ENCODE peak calls at places on chromosomes 5 and 9, in eight cellular contexts. U, P, Y, I, K, G, O and D are unnamed samples.

GRCh38 chr5:112189328-112189840 is 229.7 kb downstream of the EPB41L4A start:
- DNase-seq in U (no peak), P (no peak), Y (no peak), I (no peak), K (no peak), G (no peak), O (no peak), D (no peak)

GRCh38 chr9:96048954-96049831 is 173.7 kb downstream of the ERCC6L2 start:
- DNase-seq in U (no peak), P (no peak), Y (no peak), I (peak; percentile 87), K (peak; percentile 96), G (no peak), O (peak; percentile 67), D (peak; percentile 57)

GRCh38 chr5:77644443-77645157 is 6.1 kb upstream of the OTP start:
- DNase-seq in U (no peak), P (no peak), Y (no peak), I (no peak), K (no peak), G (no peak), O (no peak), D (no peak)

GRCh38 chr5:32708949-32709348 is 2.2 kb upstream of the NPR3 start:
- DNase-seq in U (no peak), P (no peak), Y (no peak), I (peak; percentile 56), K (no peak), G (no peak), O (no peak), D (no peak)

GRCh38 chr9:104817437-104817836 is 53.5 kb downstream of the NIPSNAP3B start:
- DNase-seq in U (no peak), P (no peak), Y (no peak), I (no peak), K (no peak), G (no peak), O (no peak), D (no peak)

GRCh38 chr9:134352247-134352933 is 26.1 kb downstream of the RXRA start:
- DNase-seq in U (no peak), P (no peak), Y (no peak), I (no peak), K (no peak), G (no peak), O (no peak), D (no peak)

GRCh38 chr5:135333737-135334515 is 65.1 kb downstream of the MACROH2A1 start:
- DNase-seq in U (no peak), P (no peak), Y (peak; percentile 40), I (peak; percentile 76), K (no peak), G (no peak), O (no peak), D (no peak)

GRCh38 chr9:134663753-134664415 is 22.3 kb downstream of the COL5A1 start:
- DNase-seq in U (no peak), P (no peak), Y (no peak), I (peak; percentile 65), K (no peak), G (no peak), O (no peak), D (no peak)

GRCh38 chr5:98935206-98935605 is 6.4 kb upstream of the CHD1 start:
- DNase-seq in U (no peak), P (no peak), Y (no peak), I (no peak), K (no peak), G (no peak), O (no peak), D (no peak)

GRCh38 chr5:2742921-2743679 is 8.4 kb downstream of the IRX2 start:
- DNase-seq in U (no peak), P (no peak), Y (no peak), I (no peak), K (no peak), G (no peak), O (no peak), D (no peak)

GRCh38 chr9:87685871-87686519 is 39.9 kb upstream of the CTSL start:
- DNase-seq in U (no peak), P (no peak), Y (peak; percentile 27), I (no peak), K (no peak), G (no peak), O (no peak), D (no peak)

GRCh38 chr9:109640232-109641078 is 139.5 kb upstream of the PALM2AKAP2 start:
- DNase-seq in U (peak; percentile 18), P (no peak), Y (peak; percentile 22), I (peak; percentile 65), K (peak; percentile 36), G (peak; percentile 15), O (peak; percentile 68), D (no peak)

GRCh38 chr9:136726631-136727191 is 14.3 kb downstream of the DIPK1B start:
- DNase-seq in U (no peak), P (no peak), Y (peak; percentile 31), I (no peak), K (no peak), G (no peak), O (no peak), D (no peak)

GRCh38 chr9:18493361-18494015 is 19.5 kb downstream of the ADAMTSL1 start:
- DNase-seq in U (no peak), P (no peak), Y (peak; percentile 45), I (no peak), K (no peak), G (no peak), O (no peak), D (no peak)

GRCh38 chr5:148913985-148914421 is 87.6 kb downstream of the ADRB2 start:
- DNase-seq in U (no peak), P (no peak), Y (peak; percentile 87), I (no peak), K (no peak), G (no peak), O (no peak), D (no peak)

GRCh38 chr9:99103909-99104458 is 929 bp upstream of the TGFBR1 start:
- DNase-seq in U (no peak), P (no peak), Y (peak; percentile 61), I (no peak), K (no peak), G (peak; percentile 55), O (peak; percentile 83), D (peak; percentile 40)

GRCh38 chr5:171577940-171578856 is 158.8 kb downstream of the FGF18 start:
- DNase-seq in U (no peak), P (no peak), Y (no peak), I (peak; percentile 78), K (no peak), G (peak; percentile 38), O (no peak), D (peak; percentile 57)

DNA sequence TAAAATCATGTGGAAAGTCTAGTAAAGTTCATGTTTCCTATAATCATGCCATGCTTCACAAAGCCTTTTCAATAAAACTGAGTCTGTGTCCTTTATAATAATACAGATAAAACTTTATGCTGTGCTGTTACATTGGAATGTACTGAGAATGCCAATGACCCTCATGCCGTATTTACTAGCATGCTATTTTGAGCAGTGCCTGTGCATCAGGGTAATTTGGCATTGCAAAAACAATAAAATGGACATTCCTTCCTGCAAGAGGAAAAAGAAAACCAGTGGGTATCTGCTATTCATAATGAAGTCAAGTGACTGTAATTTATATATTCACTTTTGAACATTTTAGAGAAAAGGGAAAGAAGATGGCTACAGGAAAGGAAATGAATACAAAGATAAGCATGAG is 159.0 kb downstream of the PBX3 start:
- DNase-seq in U (no peak), P (no peak), Y (peak; percentile 54), I (no peak), K (no peak), G (no peak), O (no peak), D (no peak)
- H3K4me1 ChIP-seq in U (peaks cover 9% of the 10 kb centered on the region), P (no peaks in the 10 kb centered on the region), Y (peaks cover 6% of the 10 kb centered on the region), I (peaks cover 91% of the 10 kb centered on the region), K (peaks cover 23% of the 10 kb centered on the region), G (no peaks in the 10 kb centered on the region), O (peaks cover 3% of the 10 kb centered on the region), D (no peaks in the 10 kb centered on the region)

GRCh38 chr9:125143377-125144090 is at the start of gene SCAI:
- DNase-seq in U (peak; percentile 98), P (peak; percentile 96), Y (peak; percentile 99), I (peak; percentile 100), K (peak; percentile 99), G (peak; percentile 99), O (peak; percentile 99), D (peak; percentile 97)
- TF ChIP-seq POLR2A in U (peak; percentile 55), P (peak; percentile 57), Y (peak; percentile 57), I (no peak), K (no peak), G (peak; percentile 36), O (no peak), D (peak; percentile 42)

DNA sequence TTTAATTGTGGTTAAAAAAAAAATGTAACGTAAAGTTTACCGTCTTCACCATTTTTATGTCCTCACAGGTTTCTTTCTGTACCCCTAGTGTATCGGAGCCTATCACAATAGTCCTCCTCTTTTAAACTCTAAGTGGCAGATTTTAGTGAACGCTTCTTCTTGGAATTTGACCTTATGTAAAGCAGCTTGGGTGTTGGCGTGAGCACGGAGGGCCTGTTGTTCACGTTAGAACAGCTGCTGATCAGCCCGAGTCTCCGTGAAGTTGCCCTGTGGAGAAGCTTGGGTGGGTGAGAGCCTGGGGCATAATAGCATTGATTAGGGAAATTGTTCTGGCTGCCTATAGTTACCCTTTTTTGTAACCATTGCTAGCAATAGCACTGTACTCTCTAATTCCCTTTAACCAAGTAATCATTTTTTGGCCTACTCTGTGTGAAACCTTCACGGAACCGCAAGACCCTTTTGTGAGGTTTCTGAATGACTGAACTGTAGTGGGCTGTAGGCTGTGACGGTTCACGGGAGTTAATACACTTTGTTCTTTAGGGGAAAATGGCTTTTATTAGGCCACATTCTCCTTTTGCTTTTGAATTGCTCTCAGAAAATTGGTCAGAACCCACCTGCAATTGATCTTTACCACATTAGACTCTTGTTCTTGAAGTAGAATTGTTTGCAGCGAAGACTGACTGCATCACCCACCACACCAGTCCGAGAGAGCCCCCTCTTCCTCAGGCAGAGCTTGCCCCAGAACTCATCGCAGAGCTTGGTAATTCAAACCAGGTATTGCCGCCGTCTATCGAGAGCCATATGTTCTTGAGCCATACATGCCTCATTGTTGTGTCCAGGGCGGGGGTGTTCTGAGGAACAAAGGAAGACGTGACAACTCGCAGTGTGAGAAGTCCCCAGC is 166.7 kb upstream of the OTULINL start:
- DNase-seq in U (no peak), P (no peak), Y (no peak), I (no peak), K (no peak), G (no peak), O (no peak), D (no peak)
- H3K4me1 ChIP-seq in U (no peaks in the 10 kb centered on the region), P (peaks cover 3% of the 10 kb centered on the region), Y (peaks cover 41% of the 10 kb centered on the region), I (peaks cover 30% of the 10 kb centered on the region), K (peaks cover 40% of the 10 kb centered on the region), G (no peaks in the 10 kb centered on the region), O (no peaks in the 10 kb centered on the region), D (no peaks in the 10 kb centered on the region)

DNA sequence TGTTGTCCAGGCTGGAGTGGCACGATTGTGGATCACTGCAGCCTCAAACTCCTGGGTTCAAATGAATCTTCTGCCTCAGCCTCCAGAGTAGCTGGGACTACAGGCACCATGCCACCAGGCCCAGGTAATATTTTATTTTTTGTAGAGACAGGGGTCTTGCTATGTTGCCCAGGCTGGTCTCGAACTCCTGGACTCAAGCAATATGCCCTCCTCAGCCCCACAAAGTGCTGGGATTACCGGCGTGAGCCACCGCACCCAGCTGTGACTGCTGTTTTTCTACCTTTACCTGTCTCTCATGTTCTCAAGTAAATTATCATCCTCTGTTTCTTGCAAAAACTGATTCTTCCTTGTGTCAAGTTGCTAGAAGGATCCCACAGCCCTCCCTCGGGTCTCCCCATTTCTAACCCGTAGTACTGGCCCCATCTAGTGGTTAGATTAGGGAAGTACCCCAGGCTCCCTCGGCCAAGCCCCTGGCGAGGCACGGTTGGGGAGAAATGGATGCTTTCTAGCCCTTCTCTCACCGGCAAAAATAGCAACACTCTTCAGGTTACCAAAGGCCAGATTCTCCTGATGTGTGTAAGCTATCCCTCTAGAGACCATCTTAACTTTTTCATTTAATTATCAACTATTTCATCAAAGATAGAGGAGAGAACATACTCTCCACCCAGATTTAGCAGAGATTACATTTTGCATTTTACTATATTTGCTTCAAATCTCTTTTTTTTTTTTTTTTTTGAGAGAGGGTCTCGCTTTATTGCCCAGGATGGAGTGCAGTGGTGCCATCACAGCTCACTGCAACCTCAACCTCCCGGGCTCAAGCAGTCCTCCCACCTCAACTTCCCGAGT is 19.2 kb upstream of the TOR1B start:
- DNase-seq in U (peak; percentile 92), P (no peak), Y (peak; percentile 75), I (peak; percentile 85), K (peak; percentile 73), G (peak; percentile 77), O (peak; percentile 84), D (peak; percentile 86)
- TF ChIP-seq POLR2A in U (no peak), P (no peak), Y (peak; percentile 66), I (no peak), K (no peak), G (no peak), O (no peak), D (no peak)